ENCODE peak calls at places on chromosomes 1 and 21, in five cellular contexts. One of them, this sample, is unnamed.

GRCh38 chr1:248825573-248825908 is 174 bp downstream of the SH3BP5L start:
- DNase-seq in K562: peak
- DNase-seq in GM12878: no peak
- DNase-seq in A549: no peak
- DNase-seq in endothelial cell of umbilical vein: no peak
- DNase-seq in this sample: no peak

GRCh38 chr1:168321945-168322344 is 41.3 kb downstream of the TBX19 start:
- DNase-seq in K562: no peak
- DNase-seq in endothelial cell of umbilical vein: peak
- DNase-seq in A549: no peak
- DNase-seq in GM12878: no peak
- DNase-seq in this sample: peak

GRCh38 chr1:178051071-178051470 is 42.8 kb upstream of the RASAL2 start:
- DNase-seq in A549: no peak
- DNase-seq in K562: no peak
- DNase-seq in GM12878: no peak
- DNase-seq in endothelial cell of umbilical vein: peak
- DNase-seq in this sample: no peak

GRCh38 chr1:162993866-162994265 is 75.3 kb upstream of the RGS4 start:
- DNase-seq in endothelial cell of umbilical vein: no peak
- DNase-seq in A549: no peak
- DNase-seq in GM12878: no peak
- DNase-seq in K562: no peak
- DNase-seq in this sample: no peak

GRCh38 chr1:6911974-6912373 is 126.7 kb downstream of the CAMTA1 start:
- DNase-seq in endothelial cell of umbilical vein: peak
- DNase-seq in A549: no peak
- DNase-seq in GM12878: no peak
- DNase-seq in K562: no peak
- DNase-seq in this sample: no peak

GRCh38 chr1:45359882-45360513 is 19.8 kb upstream of the MUTYH start:
- DNase-seq in A549: no peak
- DNase-seq in endothelial cell of umbilical vein: peak
- DNase-seq in GM12878: no peak
- DNase-seq in K562: peak
- DNase-seq in this sample: peak

GRCh38 chr21:17527240-17527639 is 14.4 kb downstream of the CXADR start:
- DNase-seq in K562: no peak
- DNase-seq in GM12878: no peak
- DNase-seq in A549: no peak
- DNase-seq in endothelial cell of umbilical vein: peak
- DNase-seq in this sample: no peak

GRCh38 chr1:89356658-89357400 is 7.0 kb upstream of the GBP6 start:
- DNase-seq in endothelial cell of umbilical vein: no peak
- DNase-seq in A549: no peak
- DNase-seq in GM12878: no peak
- DNase-seq in K562: no peak
- DNase-seq in this sample: no peak

GRCh38 chr1:1440941-1441888 is 5.7 kb downstream of the VWA1 start:
- DNase-seq in K562: peak
- DNase-seq in A549: peak
- DNase-seq in GM12878: no peak
- DNase-seq in endothelial cell of umbilical vein: peak
- DNase-seq in this sample: peak

GRCh38 chr1:183178490-183178889 is 7.6 kb upstream of the LAMC2 start:
- DNase-seq in GM12878: no peak
- DNase-seq in endothelial cell of umbilical vein: no peak
- DNase-seq in K562: no peak
- DNase-seq in A549: no peak
- DNase-seq in this sample: no peak

GRCh38 chr1:85289207-85289847 is 12.9 kb upstream of the BCL10 start:
- DNase-seq in endothelial cell of umbilical vein: peak
- DNase-seq in A549: no peak
- DNase-seq in K562: no peak
- DNase-seq in GM12878: no peak
- DNase-seq in this sample: peak

GRCh38 chr1:53593758-53594380 is 134.7 kb downstream of the DMRTB1 start:
- DNase-seq in endothelial cell of umbilical vein: peak
- DNase-seq in A549: no peak
- DNase-seq in K562: peak
- DNase-seq in GM12878: no peak
- DNase-seq in this sample: no peak

GRCh38 chr21:46350571-46350970 is 26.6 kb downstream of the PCNT start:
- DNase-seq in K562: no peak
- DNase-seq in GM12878: no peak
- DNase-seq in endothelial cell of umbilical vein: no peak
- DNase-seq in A549: no peak
- DNase-seq in this sample: no peak
- H3K4me3 ChIP-seq in K562: no peak
- H3K4me3 ChIP-seq in GM12878: no peak
- H3K4me3 ChIP-seq in endothelial cell of umbilical vein: no peak
- H3K4me3 ChIP-seq in A549: no peak
- H3K4me3 ChIP-seq in this sample: no peak

DNA sequence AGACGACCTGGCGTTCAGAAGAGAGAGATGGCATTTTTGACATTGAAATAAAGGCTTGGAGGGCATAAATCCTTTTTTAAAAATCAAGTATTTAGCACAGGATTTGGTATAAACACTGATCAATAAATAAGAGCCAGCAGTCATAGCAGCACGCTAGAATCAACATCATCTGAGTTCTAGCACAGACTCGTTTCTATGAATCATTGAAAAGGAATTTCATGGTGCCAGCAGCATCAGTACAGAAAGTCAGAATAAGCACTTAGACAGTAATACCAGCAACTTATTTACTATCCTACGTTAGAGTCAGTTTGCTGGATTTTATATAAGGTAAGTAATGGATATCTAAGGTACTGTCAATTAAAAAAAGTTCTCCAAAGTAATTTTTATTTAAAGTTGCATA is 119.3 kb downstream of the HLCS start:
- DNase-seq in GM12878: no peak
- DNase-seq in A549: peak
- DNase-seq in endothelial cell of umbilical vein: peak
- DNase-seq in K562: no peak
- DNase-seq in this sample: no peak
- TF ChIP-seq MYC in GM12878: no peak
- TF ChIP-seq MYC in A549: no peak
- TF ChIP-seq MYC in endothelial cell of umbilical vein: no peak
- TF ChIP-seq MYC in K562: no peak
- TF ChIP-seq MYC in this sample: no peak

GRCh38 chr21:45013271-45013841 is 61.0 kb upstream of the ADARB1 start:
- DNase-seq in A549: no peak
- DNase-seq in K562: no peak
- DNase-seq in GM12878: no peak
- DNase-seq in endothelial cell of umbilical vein: no peak
- DNase-seq in this sample: no peak
- TF ChIP-seq CTCF in A549: no peak
- TF ChIP-seq CTCF in K562: no peak
- TF ChIP-seq CTCF in GM12878: no peak
- TF ChIP-seq CTCF in endothelial cell of umbilical vein: no peak
- TF ChIP-seq CTCF in this sample: no peak

DNA sequence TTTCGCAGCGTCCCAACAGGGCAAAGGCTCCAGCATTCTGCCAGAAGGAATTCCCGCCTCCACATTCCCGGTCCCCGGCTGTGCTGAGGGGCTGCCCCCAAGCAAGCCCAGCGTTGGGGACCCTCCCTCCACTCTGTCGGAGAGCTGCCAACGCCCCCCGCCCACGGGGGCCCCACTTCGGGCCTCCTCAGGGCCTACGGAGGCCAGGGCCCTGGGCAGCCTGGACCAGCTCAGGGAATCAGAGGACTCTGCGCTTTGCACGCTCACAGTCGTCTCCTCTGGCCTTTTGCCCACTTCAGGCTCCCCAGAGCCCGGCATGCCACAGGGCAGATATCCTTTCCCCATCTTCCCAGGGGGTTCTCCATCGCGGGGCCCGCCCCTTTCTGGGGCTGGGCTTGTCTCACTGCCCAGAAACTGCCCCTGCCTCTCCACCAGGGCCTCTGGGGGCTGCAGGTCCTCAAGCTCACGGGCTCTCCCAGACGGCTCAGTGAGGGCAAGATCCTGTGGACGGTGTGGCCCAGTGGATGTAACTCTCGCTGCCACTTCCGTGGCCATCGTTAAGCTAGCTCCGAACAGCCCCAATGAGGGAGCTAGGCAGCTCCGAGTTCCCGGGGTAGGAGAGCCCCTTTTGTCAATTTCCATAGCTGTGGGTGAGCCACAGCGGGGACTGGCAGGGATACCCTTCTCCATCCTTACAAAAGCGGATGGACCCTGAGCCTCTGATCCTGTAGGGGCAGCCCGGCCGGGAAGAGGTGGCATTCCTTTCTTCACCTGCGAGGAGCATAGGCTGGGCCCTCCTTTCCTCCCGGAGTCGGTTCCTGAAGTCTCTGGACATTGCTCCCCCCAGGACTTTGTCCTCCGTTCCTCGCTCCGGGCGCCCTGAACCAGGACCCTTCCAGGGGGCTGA is 2.8 kb downstream of the ITPKB start:
- DNase-seq in A549: no peak
- DNase-seq in GM12878: no peak
- DNase-seq in K562: no peak
- DNase-seq in endothelial cell of umbilical vein: no peak
- DNase-seq in this sample: no peak
- H3K4me3 ChIP-seq in A549: no peak
- H3K4me3 ChIP-seq in GM12878: peak
- H3K4me3 ChIP-seq in K562: no peak
- H3K4me3 ChIP-seq in endothelial cell of umbilical vein: no peak
- H3K4me3 ChIP-seq in this sample: no peak

GRCh38 chr1:222252788-222253187 is 295.1 kb downstream of the HHIPL2 start:
- DNase-seq in A549: no peak
- DNase-seq in K562: no peak
- DNase-seq in GM12878: no peak
- DNase-seq in endothelial cell of umbilical vein: no peak
- DNase-seq in this sample: no peak

GRCh38 chr1:222249261-222249660 is 298.6 kb downstream of the HHIPL2 start:
- DNase-seq in A549: no peak
- DNase-seq in endothelial cell of umbilical vein: no peak
- DNase-seq in K562: no peak
- DNase-seq in GM12878: no peak
- DNase-seq in this sample: no peak

GRCh38 chr1:222247811-222248310 is 300.0 kb downstream of the HHIPL2 start:
- DNase-seq in A549: no peak
- DNase-seq in K562: no peak
- DNase-seq in GM12878: no peak
- DNase-seq in endothelial cell of umbilical vein: no peak
- DNase-seq in this sample: no peak

GRCh38 chr1:222251813-222252212 is 296.1 kb downstream of the HHIPL2 start:
- DNase-seq in endothelial cell of umbilical vein: no peak
- DNase-seq in K562: no peak
- DNase-seq in A549: no peak
- DNase-seq in GM12878: no peak
- DNase-seq in this sample: no peak

DNA sequence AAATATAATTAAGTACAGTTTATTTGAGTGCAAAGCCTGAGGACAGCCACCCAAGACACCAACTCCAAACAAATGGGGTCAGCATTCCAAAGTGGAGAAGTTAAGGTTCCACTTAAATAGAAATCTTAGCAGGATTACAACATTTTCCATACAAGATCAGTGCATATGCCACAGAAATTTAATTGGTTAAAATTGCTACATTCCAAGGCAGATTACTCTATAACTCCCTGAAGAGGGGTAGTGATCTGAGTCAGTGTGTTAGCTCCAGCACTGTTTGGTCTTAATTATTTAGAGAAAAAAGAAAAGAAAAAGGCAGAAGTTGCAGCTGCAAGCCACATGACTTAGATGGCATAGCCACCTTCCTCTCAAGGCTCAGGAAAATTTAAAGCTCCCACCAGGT is 297.5 kb downstream of the HHIPL2 start:
- DNase-seq in endothelial cell of umbilical vein: no peak
- DNase-seq in K562: no peak
- DNase-seq in A549: no peak
- DNase-seq in GM12878: no peak
- DNase-seq in this sample: no peak
- TF ChIP-seq MYC in endothelial cell of umbilical vein: no peak
- TF ChIP-seq MYC in K562: no peak
- TF ChIP-seq MYC in A549: no peak
- TF ChIP-seq MYC in GM12878: no peak
- TF ChIP-seq MYC in this sample: no peak